ENCODE peak calls at places on chromosomes 6 and 20, in eight cellular contexts. O is CD8-positive, alpha-beta T cell; D is left ventricle myocardium inferior; J is sigmoid colon; F is pancreas; P is neuronal stem cell; H is A549; W is mucosa of descending colon. Y is an unnamed sample. For H3K4me1, the result is how much of the 10 kb centered on the place peaks cover.

GRCh38 chr6:96994660-96995059 is 70.1 kb downstream of the KLHL32 start:
- DNase-seq in O (no peak), D (no peak), J (no peak), F (no peak), P (no peak), H (no peak), W (no peak), Y (no peak)

GRCh38 chr6:99993533-99994251 is at the start of gene MCHR2:
- DNase-seq in O (no peak), D (no peak), J (no peak), F (peak), P (no peak), H (no peak), W (no peak), Y (no peak)

GRCh38 chr20:64113796-64114355 is 6.5 kb upstream of the NPBWR2 start:
- DNase-seq in O (no peak), D (no peak), J (peak), F (no peak), P (no peak), H (no peak), W (no peak), Y (no peak)

GRCh38 chr6:149846321-149846720 is 17.8 kb downstream of the LRP11 start:
- DNase-seq in O (no peak), D (no peak), J (peak), F (peak), P (no peak), H (no peak), W (no peak), Y (no peak)

GRCh38 chr20:2658414-2659354 is 5.3 kb downstream of the IDH3B start:
- DNase-seq in O (no peak), D (no peak), J (no peak), F (no peak), P (no peak), H (peak), W (no peak), Y (peak)

GRCh38 chr20:15241696-15242095 is 904.3 kb upstream of the FLRT3 start:
- DNase-seq in O (no peak), D (no peak), J (no peak), F (no peak), P (no peak), H (no peak), W (no peak), Y (no peak)

GRCh38 chr6:164967102-164967501 is 342.3 kb downstream of the C6orf118 start:
- DNase-seq in O (no peak), D (no peak), J (no peak), F (no peak), P (no peak), H (no peak), W (no peak), Y (no peak)

GRCh38 chr6:66897576-66897975 is 1190.5 kb upstream of the EYS start:
- DNase-seq in O (no peak), D (no peak), J (no peak), F (no peak), P (peak), H (no peak), W (no peak), Y (no peak)

GRCh38 chr6:110398778-110399177 is 16.6 kb downstream of the DDO start:
- DNase-seq in O (no peak), D (no peak), J (no peak), F (no peak), P (no peak), H (no peak), W (no peak), Y (no peak)

GRCh38 chr20:13220194-13220856 is 749 bp upstream of the ISM1 start:
- DNase-seq in O (peak), D (peak), J (peak), F (peak), P (peak), H (peak), W (peak), Y (peak)

GRCh38 chr20:63035284-63036185 is 28.8 kb upstream of the BHLHE23 start:
- DNase-seq in O (no peak), D (peak), J (peak), F (peak), P (no peak), H (no peak), W (no peak), Y (no peak)
- H3K4me1 ChIP-seq in O (under half), D (under half), J (under half), F (under half), P (under half), H (under half), W (under half), Y (under half)

DNA sequence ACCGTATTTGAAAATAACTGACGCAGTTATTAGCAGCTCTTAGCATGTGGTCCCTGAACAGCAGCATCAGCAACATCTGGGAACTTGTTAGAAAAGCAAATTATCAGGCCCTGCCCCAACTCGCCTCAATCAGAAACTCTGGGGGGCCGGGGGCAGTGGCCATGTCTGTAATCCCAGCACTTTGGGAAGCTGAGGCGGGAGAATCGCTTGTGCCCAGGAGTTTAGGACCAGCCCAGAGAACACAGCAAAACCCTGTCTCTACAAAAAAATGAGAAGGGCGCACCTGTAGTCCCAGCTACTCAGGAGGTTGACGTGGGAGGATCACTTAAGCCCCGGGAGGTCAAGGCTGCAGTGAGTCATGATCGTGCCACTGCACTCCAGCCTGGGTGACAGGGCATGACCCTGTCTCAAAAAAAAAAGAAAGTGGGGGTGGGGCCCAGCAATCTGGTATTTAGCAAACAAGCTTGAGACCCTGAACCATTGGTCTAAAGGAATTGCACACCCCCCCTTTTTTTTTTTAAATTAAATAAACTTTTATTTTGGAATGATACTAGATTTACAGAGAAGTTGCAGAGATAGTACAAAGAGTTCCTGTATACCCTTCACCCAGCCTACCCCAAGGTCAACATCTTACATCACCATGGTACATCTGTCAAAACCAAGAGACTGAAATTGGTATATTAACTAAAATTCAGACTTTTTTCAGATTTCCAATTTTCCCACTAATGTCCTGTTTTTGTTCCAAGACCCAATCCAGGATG is 6.7 kb downstream of the SRXN1 start:
- DNase-seq in O (no peak), D (no peak), J (no peak), F (no peak), P (no peak), H (no peak), W (no peak), Y (no peak)
- H3K4me3 ChIP-seq in O (no peak), D (no peak), J (no peak), F (no peak), P (no peak), H (no peak), W (no peak), Y (no peak)

DNA sequence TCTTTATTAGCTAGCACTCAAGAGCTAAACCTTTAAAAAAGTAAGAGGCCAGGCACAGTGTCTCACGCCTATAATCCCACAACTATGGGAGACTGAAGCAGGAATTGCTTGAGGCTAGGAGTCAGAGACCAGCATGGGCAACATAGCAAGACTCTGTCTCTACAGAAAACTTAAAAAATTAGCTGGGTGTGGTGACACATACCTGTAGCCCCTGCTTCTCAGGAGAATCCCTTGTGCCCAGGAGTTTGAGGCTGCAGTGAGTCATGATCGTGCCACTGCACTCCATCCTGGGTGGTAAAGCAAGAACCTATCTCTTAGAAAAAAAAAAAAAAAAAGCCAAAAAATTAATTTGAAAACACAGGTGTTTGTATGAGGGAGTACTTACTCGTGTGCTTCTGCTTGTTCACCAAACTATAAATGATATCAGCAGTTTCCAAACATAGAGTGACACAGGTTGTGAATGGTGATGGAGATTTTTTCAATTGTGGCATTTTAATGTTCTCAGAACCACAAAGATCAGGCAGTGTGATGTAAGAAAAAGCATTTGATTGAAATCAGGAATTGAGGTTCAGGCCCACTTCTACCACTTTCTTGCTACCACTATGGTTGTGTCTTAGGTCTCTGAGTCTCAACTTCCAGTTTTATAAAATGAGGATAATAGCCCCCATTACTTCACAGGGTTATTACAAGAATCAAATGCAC is 104.9 kb downstream of the FOXO3 start:
- DNase-seq in O (no peak), D (no peak), J (no peak), F (no peak), P (no peak), H (no peak), W (no peak), Y (no peak)
- H3K4me1 ChIP-seq in O (under half), D (half or more), J (half or more), F (under half), P (under half), H (under half), W (under half), Y (under half)

DNA sequence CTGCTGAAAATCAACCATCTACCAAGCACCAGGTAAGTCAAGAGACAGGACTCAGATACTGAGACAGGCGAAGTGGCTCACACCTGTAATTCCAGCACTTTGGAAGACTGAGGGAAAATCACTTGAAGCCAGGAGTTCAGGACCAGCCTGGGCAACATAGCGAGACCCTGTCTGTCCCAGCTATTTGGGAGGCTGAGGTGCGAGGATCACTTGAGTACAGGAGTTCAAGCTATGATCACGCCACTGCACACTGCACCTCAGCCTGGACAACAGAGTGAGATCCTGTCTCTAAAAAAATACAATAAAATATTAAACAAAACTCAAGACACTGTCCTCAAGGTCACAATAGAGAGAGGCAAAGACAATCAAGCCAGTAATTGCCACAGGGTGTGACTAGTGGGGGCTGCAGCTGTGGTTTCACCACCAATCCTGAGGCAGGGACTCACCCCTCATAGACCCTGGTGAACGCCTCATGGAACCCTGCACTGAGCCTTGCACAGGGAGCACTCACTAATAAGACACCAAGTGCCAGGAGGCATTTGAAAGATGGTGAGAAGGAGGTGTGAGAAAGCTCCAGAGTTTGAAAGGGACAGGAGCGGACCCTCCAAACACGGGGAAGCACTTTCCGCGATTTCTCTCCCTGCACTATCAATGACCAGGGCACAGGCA is 1.7 kb downstream of the SNHG17 start:
- DNase-seq in O (no peak), D (no peak), J (no peak), F (no peak), P (no peak), H (no peak), W (no peak), Y (no peak)
- H3K4me3 ChIP-seq in O (peak), D (peak), J (no peak), F (peak), P (peak), H (peak), W (no peak), Y (peak)

GRCh38 chr6:71326611-71327010 is 38.0 kb downstream of the OGFRL1 start:
- DNase-seq in O (no peak), D (no peak), J (no peak), F (no peak), P (no peak), H (no peak), W (no peak), Y (no peak)
- H3K4me1 ChIP-seq in O (under half), D (under half), J (under half), F (under half), P (under half), H (under half), W (under half), Y (under half)

Y was measured in HAP-1.